ENCODE peak calls at places on chromosomes 11 and 22, in ten cellular contexts. One of them, this sample, is unnamed.

GRCh38 chr11:12106501-12106900 is 3.9 kb upstream of the MICAL2 start:
- DNase-seq in iPS-NIHi11: no peak
- DNase-seq in ACHN: no peak
- DNase-seq in HFF-Myc: no peak
- DNase-seq in neural progenitor cell: no peak
- DNase-seq in activated naive CD8-positive, alpha-beta T cell treated with anti-CD3 and anti-CD28 coated beads for 36 hours: no peak
- DNase-seq in testis: no peak
- DNase-seq in activated CD8-positive, alpha-beta memory T cell treated with anti-CD3 and anti-CD28 coated beads, Interleukin-2, amount 10 ng/mL, durations not matched to agents 7 days and 5 days: no peak
- DNase-seq in HEK293T: no peak
- DNase-seq in ovary: no peak
- DNase-seq in this sample: no peak

GRCh38 chr11:92501346-92501745 is 276.7 kb downstream of the FAT3 start:
- DNase-seq in iPS-NIHi11: no peak
- DNase-seq in ACHN: no peak
- DNase-seq in HFF-Myc: no peak
- DNase-seq in neural progenitor cell: no peak
- DNase-seq in activated naive CD8-positive, alpha-beta T cell treated with anti-CD3 and anti-CD28 coated beads for 36 hours: no peak
- DNase-seq in testis: no peak
- DNase-seq in activated CD8-positive, alpha-beta memory T cell treated with anti-CD3 and anti-CD28 coated beads, Interleukin-2, amount 10 ng/mL, durations not matched to agents 7 days and 5 days: no peak
- DNase-seq in HEK293T: no peak
- DNase-seq in ovary: no peak
- DNase-seq in this sample: no peak

GRCh38 chr11:94602430-94603372 is 35.5 kb downstream of the PIWIL4 start:
- DNase-seq in iPS-NIHi11: no peak
- DNase-seq in ACHN: peak; percentile 82
- DNase-seq in HFF-Myc: peak; percentile 39
- DNase-seq in neural progenitor cell: no peak
- DNase-seq in activated naive CD8-positive, alpha-beta T cell treated with anti-CD3 and anti-CD28 coated beads for 36 hours: no peak
- DNase-seq in testis: peak; percentile 71
- DNase-seq in activated CD8-positive, alpha-beta memory T cell treated with anti-CD3 and anti-CD28 coated beads, Interleukin-2, amount 10 ng/mL, durations not matched to agents 7 days and 5 days: no peak
- DNase-seq in HEK293T: peak; percentile 25
- DNase-seq in ovary: peak; percentile 57
- DNase-seq in this sample: peak; percentile 77

GRCh38 chr11:82936261-82936660 is 34.7 kb downstream of the DDIAS start:
- DNase-seq in iPS-NIHi11: no peak
- DNase-seq in ACHN: no peak
- DNase-seq in HFF-Myc: no peak
- DNase-seq in neural progenitor cell: no peak
- DNase-seq in activated naive CD8-positive, alpha-beta T cell treated with anti-CD3 and anti-CD28 coated beads for 36 hours: no peak
- DNase-seq in testis: no peak
- DNase-seq in activated CD8-positive, alpha-beta memory T cell treated with anti-CD3 and anti-CD28 coated beads, Interleukin-2, amount 10 ng/mL, durations not matched to agents 7 days and 5 days: no peak
- DNase-seq in HEK293T: no peak
- DNase-seq in ovary: no peak
- DNase-seq in this sample: peak; percentile 37

GRCh38 chr22:43753718-43754117 is 58.4 kb downstream of the EFCAB6 start:
- DNase-seq in iPS-NIHi11: no peak
- DNase-seq in ACHN: no peak
- DNase-seq in HFF-Myc: no peak
- DNase-seq in neural progenitor cell: no peak
- DNase-seq in activated naive CD8-positive, alpha-beta T cell treated with anti-CD3 and anti-CD28 coated beads for 36 hours: no peak
- DNase-seq in testis: no peak
- DNase-seq in activated CD8-positive, alpha-beta memory T cell treated with anti-CD3 and anti-CD28 coated beads, Interleukin-2, amount 10 ng/mL, durations not matched to agents 7 days and 5 days: peak; percentile 1
- DNase-seq in HEK293T: no peak
- DNase-seq in ovary: no peak
- DNase-seq in this sample: no peak

GRCh38 chr11:47342036-47342803 is 10.3 kb downstream of the MYBPC3 start:
- DNase-seq in iPS-NIHi11: no peak
- DNase-seq in ACHN: no peak
- DNase-seq in HFF-Myc: no peak
- DNase-seq in neural progenitor cell: no peak
- DNase-seq in activated naive CD8-positive, alpha-beta T cell treated with anti-CD3 and anti-CD28 coated beads for 36 hours: no peak
- DNase-seq in testis: no peak
- DNase-seq in activated CD8-positive, alpha-beta memory T cell treated with anti-CD3 and anti-CD28 coated beads, Interleukin-2, amount 10 ng/mL, durations not matched to agents 7 days and 5 days: no peak
- DNase-seq in HEK293T: no peak
- DNase-seq in ovary: no peak
- DNase-seq in this sample: no peak

GRCh38 chr11:2150206-2150847 is 10.7 kb downstream of the INS start:
- DNase-seq in iPS-NIHi11: no peak
- DNase-seq in ACHN: peak; percentile 47
- DNase-seq in HFF-Myc: no peak
- DNase-seq in neural progenitor cell: peak; percentile 86
- DNase-seq in activated naive CD8-positive, alpha-beta T cell treated with anti-CD3 and anti-CD28 coated beads for 36 hours: no peak
- DNase-seq in testis: no peak
- DNase-seq in activated CD8-positive, alpha-beta memory T cell treated with anti-CD3 and anti-CD28 coated beads, Interleukin-2, amount 10 ng/mL, durations not matched to agents 7 days and 5 days: no peak
- DNase-seq in HEK293T: peak; percentile 51
- DNase-seq in ovary: no peak
- DNase-seq in this sample: peak; percentile 78

GRCh38 chr11:114276077-114276476 is 20.1 kb upstream of the NNMT start:
- DNase-seq in iPS-NIHi11: no peak
- DNase-seq in ACHN: no peak
- DNase-seq in HFF-Myc: no peak
- DNase-seq in neural progenitor cell: no peak
- DNase-seq in activated naive CD8-positive, alpha-beta T cell treated with anti-CD3 and anti-CD28 coated beads for 36 hours: no peak
- DNase-seq in testis: no peak
- DNase-seq in activated CD8-positive, alpha-beta memory T cell treated with anti-CD3 and anti-CD28 coated beads, Interleukin-2, amount 10 ng/mL, durations not matched to agents 7 days and 5 days: peak; percentile 19
- DNase-seq in HEK293T: no peak
- DNase-seq in ovary: no peak
- DNase-seq in this sample: no peak

GRCh38 chr22:30486661-30487115 is 14.9 kb upstream of the SEC14L3 start:
- DNase-seq in iPS-NIHi11: no peak
- DNase-seq in ACHN: no peak
- DNase-seq in HFF-Myc: no peak
- DNase-seq in neural progenitor cell: no peak
- DNase-seq in activated naive CD8-positive, alpha-beta T cell treated with anti-CD3 and anti-CD28 coated beads for 36 hours: no peak
- DNase-seq in testis: no peak
- DNase-seq in activated CD8-positive, alpha-beta memory T cell treated with anti-CD3 and anti-CD28 coated beads, Interleukin-2, amount 10 ng/mL, durations not matched to agents 7 days and 5 days: no peak
- DNase-seq in HEK293T: no peak
- DNase-seq in ovary: no peak
- DNase-seq in this sample: no peak

GRCh38 chr11:35525501-35526175 is at the start of gene PAMR1:
- DNase-seq in iPS-NIHi11: peak; percentile 82
- DNase-seq in ACHN: peak; percentile 33
- DNase-seq in HFF-Myc: no peak
- DNase-seq in neural progenitor cell: peak; percentile 87
- DNase-seq in activated naive CD8-positive, alpha-beta T cell treated with anti-CD3 and anti-CD28 coated beads for 36 hours: peak; percentile 43
- DNase-seq in testis: no peak
- DNase-seq in activated CD8-positive, alpha-beta memory T cell treated with anti-CD3 and anti-CD28 coated beads, Interleukin-2, amount 10 ng/mL, durations not matched to agents 7 days and 5 days: no peak
- DNase-seq in HEK293T: peak; percentile 45
- DNase-seq in ovary: peak; percentile 39
- DNase-seq in this sample: peak; percentile 76